ENCODE peak calls at places on chromosome 17, in ten cellular contexts. K is sigmoid colon, L is K562, Y is SK-N-SH, J is suprapubic skin, X is upper lobe of left lung, P is stomach, B is H1, I is GM12878, Z is HepG2. W is an unnamed sample.

GRCh38 chr17:17144061-17144460 is 62.1 kb downstream of the PLD6 start:
- DNase-seq in Z (no peak), L (no peak), B (no peak), J (no peak), X (no peak), Y (no peak), I (no peak), K (no peak), P (no peak), W (no peak)

GRCh38 chr17:67449065-67449464 is 72.0 kb downstream of the PITPNC1 start:
- DNase-seq in J (no peak), X (no peak), K (no peak), Y (no peak), B (no peak), P (no peak), Z (no peak), I (no peak), L (no peak), W (no peak)

GRCh38 chr17:1399679-1400512 is at the start of gene YWHAE:
- DNase-seq in P (peak; percentile 99), B (peak; percentile 97), Z (peak; percentile 89), Y (peak; percentile 96), J (peak; percentile 98), L (peak; percentile 83), I (peak; percentile 62), X (peak; percentile 99), K (peak; percentile 99), W (peak; percentile 98)

GRCh38 chr17:37368577-37368976 is 7.2 kb upstream of the C17orf78 start:
- DNase-seq in B (no peak), P (no peak), J (no peak), I (no peak), K (no peak), Z (no peak), L (no peak), Y (no peak), X (peak; percentile 61), W (no peak)

GRCh38 chr17:35069311-35069710 is 5.8 kb upstream of the RFFL start:
- DNase-seq in P (no peak), Y (no peak), B (no peak), X (no peak), Z (no peak), K (no peak), I (no peak), J (no peak), L (no peak), W (no peak)

GRCh38 chr17:68603027-68603426 is 1.9 kb upstream of the FAM20A start:
- DNase-seq in L (no peak), Y (no peak), K (no peak), B (no peak), I (no peak), P (no peak), Z (no peak), X (peak; percentile 60), J (no peak), W (no peak)

GRCh38 chr17:65278050-65278819 is 141.1 kb downstream of the RGS9 start:
- DNase-seq in J (no peak), B (peak; percentile 78), K (no peak), I (no peak), Z (peak; percentile 70), X (peak; percentile 33), P (peak; percentile 63), L (peak; percentile 62), Y (peak; percentile 89), W (peak; percentile 72)

GRCh38 chr17:3695129-3695722 is 729 bp downstream of the P2RX5 start:
- DNase-seq in P (no peak), Z (no peak), L (no peak), Y (peak; percentile 71), K (no peak), I (no peak), J (no peak), X (no peak), B (peak; percentile 58), W (peak; percentile 25)

GRCh38 chr17:79212150-79213087 is 137.8 kb downstream of the ENGASE start:
- DNase-seq in X (no peak), L (no peak), K (no peak), J (no peak), Z (no peak), Y (peak; percentile 73), I (no peak), P (no peak), B (peak; percentile 69), W (no peak)

GRCh38 chr17:4178651-4179050 is 35.7 kb downstream of the CYB5D2 start:
- DNase-seq in J (no peak), I (no peak), P (no peak), B (no peak), X (no peak), Z (no peak), K (no peak), Y (no peak), L (no peak), W (no peak)

GRCh38 chr17:79852748-79853147 is 13.5 kb upstream of the CBX4 start:
- DNase-seq in L (no peak), X (no peak), Z (no peak), J (no peak), Y (no peak), B (no peak), P (no peak), K (no peak), I (no peak), W (peak; percentile 23)

GRCh38 chr17:45895304-45895968 is 1.1 kb downstream of the MAPT start:
- DNase-seq in X (no peak), Z (no peak), I (no peak), J (no peak), K (no peak), L (no peak), B (peak; percentile 69), P (no peak), Y (peak; percentile 91), W (no peak)

GRCh38 chr17:6853764-6854442 is 22.4 kb upstream of the TEKT1 start:
- DNase-seq in K (no peak), Y (no peak), X (peak; percentile 23), B (peak; percentile 65), I (no peak), Z (peak; percentile 82), J (no peak), L (no peak), P (no peak), W (no peak)

GRCh38 chr17:62075308-62075815 is 10.3 kb upstream of the MED13 start:
- DNase-seq in Y (no peak), I (no peak), X (no peak), Z (no peak), K (no peak), B (no peak), J (no peak), L (no peak), P (no peak), W (no peak)

GRCh38 chr17:35568561-35568960 is 7.9 kb upstream of the SLFN14 start:
- DNase-seq in I (no peak), B (no peak), Y (peak; percentile 27), K (no peak), L (peak; percentile 24), P (no peak), X (peak; percentile 65), Z (peak; percentile 29), J (no peak), W (peak; percentile 21)

DNA sequence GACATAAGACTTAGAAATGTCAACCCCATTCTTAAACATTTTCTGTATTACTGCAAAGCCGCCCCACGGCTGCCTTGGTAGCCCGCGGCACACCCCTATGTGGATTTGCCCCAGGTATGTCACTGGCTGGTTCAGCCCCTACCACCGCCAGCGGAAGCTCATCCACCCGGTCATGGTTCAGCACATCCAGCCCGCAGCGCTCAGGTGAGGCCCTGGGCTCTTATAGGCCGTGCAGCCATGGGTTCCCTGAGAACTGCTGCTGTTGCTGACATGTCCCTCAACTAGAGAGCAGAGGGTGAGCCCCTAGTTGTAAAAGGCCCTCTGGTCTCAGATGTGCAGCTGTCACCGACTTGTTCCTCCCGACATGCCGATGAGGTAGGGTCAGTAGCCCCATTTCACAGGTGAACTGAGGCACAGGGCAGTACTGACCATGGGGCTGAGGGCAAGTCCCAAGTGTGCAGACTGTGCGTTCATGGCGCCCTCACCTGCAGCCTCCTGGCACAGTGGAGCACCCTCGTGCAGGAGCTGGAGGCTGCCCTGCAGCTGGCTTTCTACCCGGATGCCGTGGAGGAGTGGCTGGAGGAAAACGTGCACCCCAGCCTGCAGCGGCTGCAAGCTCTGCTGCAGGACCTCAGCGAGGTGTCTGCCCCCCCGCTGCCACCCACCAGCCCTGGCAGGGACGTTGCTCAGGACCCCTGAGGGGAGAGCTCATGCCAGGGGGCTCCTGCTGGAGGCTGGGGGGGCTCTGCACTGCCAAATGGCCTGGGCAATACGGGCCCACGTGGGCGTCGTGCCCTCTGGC is 8.7 kb downstream of the CYBC1 start:
- DNase-seq in P (no peak), I (no peak), L (no peak), Y (no peak), X (no peak), Z (no peak), B (no peak), K (no peak), J (no peak), W (no peak)
- TF ChIP-seq POLR2AphosphoS5 in P (no peak), I (no peak), L (no peak), Y (no peak), X (no peak), Z (peak; percentile 48), B (no peak), K (no peak), J (no peak), W (no peak)

GRCh38 chr17:22467720-22468119 is 775.4 kb downstream of the KCNJ18 start:
- DNase-seq in J (no peak), L (no peak), I (no peak), P (no peak), X (no peak), K (no peak), Z (no peak), Y (no peak), B (no peak), W (no peak)
- H3K9me3 ChIP-seq in J (no peaks in the 10 kb centered on the region), L (no peaks in the 10 kb centered on the region), I (no peaks in the 10 kb centered on the region), P (peaks cover 13% of the 10 kb centered on the region), X (peaks cover 3% of the 10 kb centered on the region), K (no peaks in the 10 kb centered on the region), Z (no peaks in the 10 kb centered on the region), Y (no peaks in the 10 kb centered on the region), B (peaks cover 62% of the 10 kb centered on the region), W (no peaks in the 10 kb centered on the region)

DNA sequence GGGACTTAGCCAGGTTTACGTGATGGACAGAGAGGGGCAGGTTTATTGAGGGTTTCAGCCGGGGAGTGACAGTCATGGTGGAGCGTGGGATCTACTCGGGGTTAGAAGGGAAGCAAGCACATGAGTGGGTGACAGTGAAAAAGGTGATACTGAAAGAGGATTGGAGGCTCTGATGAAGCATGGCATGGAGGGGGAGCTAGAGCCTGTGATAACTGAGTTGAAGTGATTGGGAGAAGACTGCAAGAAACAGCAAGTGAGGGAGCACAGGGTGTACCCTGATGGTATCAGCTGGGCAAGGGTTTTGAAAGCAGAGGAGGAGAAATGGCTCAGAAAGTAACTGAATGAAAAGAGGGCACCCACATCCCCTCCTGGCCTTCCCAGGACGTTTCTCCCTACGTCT is 6.7 kb upstream of the KSR1 start:
- DNase-seq in P (no peak), I (no peak), B (no peak), Y (no peak), Z (no peak), X (no peak), L (no peak), K (no peak), J (no peak), W (no peak)
- TF ChIP-seq EP300 in P (no peak), I (no peak), B (no peak), Y (no peak), Z (no peak), X (no peak), L (no peak), K (no peak), J (no peak), W (no peak)

DNA sequence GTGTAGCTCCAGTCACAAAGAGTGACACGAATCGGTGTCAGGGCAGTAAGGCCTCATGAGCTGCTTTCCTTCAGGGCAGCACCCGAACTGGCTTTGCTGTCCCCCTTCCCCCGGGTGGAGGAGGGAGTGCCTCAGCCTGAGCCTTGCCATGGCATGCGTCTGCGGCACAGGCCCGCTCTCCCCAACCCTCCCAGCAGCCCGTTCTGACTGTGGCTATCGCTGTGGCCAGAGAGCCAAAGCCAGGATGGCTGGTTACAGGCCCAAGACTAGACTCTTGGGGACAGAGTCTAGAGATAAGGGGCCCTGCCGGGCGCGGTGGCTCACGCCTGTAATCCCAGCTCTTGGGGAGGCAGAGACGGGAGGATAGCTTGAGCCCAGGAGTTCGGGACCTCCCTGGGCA is 25.9 kb downstream of the CLUH start:
- DNase-seq in K (peak; percentile 63), B (peak; percentile 58), J (no peak), P (no peak), X (no peak), Y (peak; percentile 28), I (no peak), L (no peak), Z (no peak), W (no peak)
- TF ChIP-seq POLR2AphosphoS5 in K (no peak), B (peak; percentile 78), J (no peak), P (no peak), X (no peak), Y (no peak), I (no peak), L (no peak), Z (no peak), W (no peak)